ENCODE peak calls at places on chromosomes 13 and 19, in five cellular contexts. O is stimulated activated CD4-positive, alpha-beta T cell treated with anti-CD3 and anti-CD28 coated beads, Interleukin-15, amount 100 ng/mL, for 48 hours; G is testis; D is astrocyte of the spinal cord; Z is BE2C. P is an unnamed sample.

GRCh38 chr19:17830567-17831418 is 9.5 kb upstream of the INSL3 start:
- DNase-seq in Z (peak; percentile 99), G (peak; percentile 86), D (peak; percentile 69), O (peak; percentile 64), P (peak; percentile 47)

GRCh38 chr19:53655042-53655665 is 23.4 kb downstream of the DPRX start:
- DNase-seq in G (no peak), Z (no peak), D (no peak), O (no peak), P (no peak)

GRCh38 chr13:99854376-99854775 is 117.2 kb downstream of the ZIC5 start:
- DNase-seq in Z (no peak), G (no peak), D (no peak), O (no peak), P (no peak)

GRCh38 chr13:32530841-32531253 is 7.7 kb downstream of the N4BP2L2 start:
- DNase-seq in Z (no peak), G (peak; percentile 29), O (no peak), D (peak; percentile 77), P (peak; percentile 31)

GRCh38 chr19:44776402-44777096 is 1.1 kb upstream of the CBLC start:
- DNase-seq in D (no peak), Z (no peak), G (no peak), O (no peak), P (no peak)

GRCh38 chr13:34567558-34567957 is 374.5 kb upstream of the NBEA start:
- DNase-seq in O (no peak), G (no peak), D (no peak), Z (no peak), P (no peak)

GRCh38 chr13:70829748-70830147 is 721.5 kb upstream of the KLHL1 start:
- DNase-seq in Z (no peak), D (no peak), O (no peak), G (no peak), P (no peak)

GRCh38 chr19:41548954-41549688 is 26.8 kb upstream of the CEACAM21 start:
- DNase-seq in G (no peak), D (no peak), O (peak; percentile 55), Z (no peak), P (peak; percentile 89)

P was measured in endothelial cell of umbilical vein.